ENCODE peak calls at places on chromosomes 6 and 20, in four cellular contexts. U is NCI-H187, N is NCI-H460, K is fibroblast of gingiva. W is an unnamed sample.

GRCh38 chr20:53529658-53530057 is 64.0 kb downstream of the ZNF217 start:
- DNase-seq in U (no peak), N (no peak), K (no peak), W (no peak)

GRCh38 chr6:133610271-133610840 is 278.6 kb upstream of the TCF21 start:
- DNase-seq in U (no peak), N (peak), K (peak), W (peak)

GRCh38 chr20:57659789-57660509 is 39.7 kb upstream of the ZBP1 start:
- DNase-seq in U (no peak), N (no peak), K (no peak), W (no peak)

GRCh38 chr6:63635563-63636515 is at the start of gene PHF3:
- DNase-seq in U (peak), N (peak), K (peak), W (peak)

GRCh38 chr20:24370249-24370648 is 99.2 kb upstream of the SYNDIG1 start:
- DNase-seq in U (no peak), N (no peak), K (no peak), W (no peak)

GRCh38 chr20:1320016-1320415 is 8.9 kb downstream of the SDCBP2 start:
- DNase-seq in U (no peak), N (no peak), K (no peak), W (no peak)

GRCh38 chr20:62339647-62340062 is 27.5 kb downstream of the LAMA5 start:
- DNase-seq in U (no peak), N (no peak), K (no peak), W (no peak)

GRCh38 chr6:170173416-170173990 is 117.4 kb downstream of the DLL1 start:
- DNase-seq in U (no peak), N (no peak), K (no peak), W (no peak)

GRCh38 chr6:155177369-155177961 is 86.3 kb upstream of the CLDN20 start:
- DNase-seq in U (peak), N (peak), K (peak), W (peak)